ENCODE peak calls at places on chromosomes 11 and 22, in eight cellular contexts. X is cardiac muscle cell; E is Peyer's patch; O is skeletal muscle cell; S is ovary; D is CD8-positive, alpha-beta T cell; F is WERI-Rb-1; C is left ventricle myocardium inferior. G is an unnamed sample.

GRCh38 chr11:86067230-86068137 is 1.4 kb downstream of the PICALM start:
- DNase-seq in S (no peak), X (peak), C (no peak), D (no peak), F (no peak), O (no peak), E (no peak), G (no peak)

GRCh38 chr11:43983221-43983795 is 40.9 kb downstream of the C11orf96 start:
- DNase-seq in D (no peak), F (no peak), S (no peak), E (no peak), C (no peak), X (no peak), O (no peak), G (no peak)

GRCh38 chr11:74138572-74138971 is 32.2 kb downstream of the C2CD3 start:
- DNase-seq in S (no peak), D (no peak), E (no peak), X (peak), O (peak), C (no peak), F (no peak), G (peak)

GRCh38 chr11:72569966-72570892 is 104.0 kb downstream of the PDE2A start:
- DNase-seq in D (no peak), C (no peak), X (no peak), F (no peak), S (no peak), O (no peak), E (peak), G (peak)

GRCh38 chr11:643366-643765 is 6.3 kb downstream of the DRD4 start:
- DNase-seq in E (no peak), D (no peak), F (no peak), O (no peak), X (no peak), C (no peak), S (no peak), G (no peak)

GRCh38 chr11:64870893-64871849 is 7.2 kb downstream of the EHD1 start:
- DNase-seq in F (no peak), S (no peak), O (no peak), C (no peak), E (no peak), X (no peak), D (no peak), G (no peak)

GRCh38 chr11:101034076-101034475 is 95.5 kb downstream of the PGR start:
- DNase-seq in C (peak), F (no peak), E (no peak), S (peak), X (peak), D (no peak), O (peak), G (no peak)

GRCh38 chr11:58628446-58628845 is 6.0 kb downstream of the CNTF start:
- DNase-seq in D (no peak), F (no peak), X (no peak), O (no peak), E (no peak), S (no peak), C (peak), G (no peak)

GRCh38 chr11:9704037-9704436 is 40.2 kb downstream of the SWAP70 start:
- DNase-seq in X (no peak), E (no peak), F (no peak), S (no peak), D (no peak), O (no peak), C (no peak), G (no peak)

GRCh38 chr11:95924414-95924760 is 480 bp upstream of the MTMR2 start:
- DNase-seq in D (no peak), S (no peak), C (no peak), O (no peak), X (peak), E (no peak), F (no peak), G (no peak)

GRCh38 chr11:13942908-13943505 is 19.5 kb upstream of the SPON1 start:
- DNase-seq in O (no peak), X (no peak), C (no peak), F (no peak), D (no peak), E (no peak), S (no peak), G (no peak)

GRCh38 chr22:27845603-27846100 is 44.1 kb upstream of the MN1 start:
- DNase-seq in X (no peak), D (no peak), F (no peak), S (no peak), E (peak), O (no peak), C (no peak), G (no peak)

GRCh38 chr22:49344196-49344595 is 483.5 kb downstream of the BRD1 start:
- DNase-seq in X (no peak), E (peak), F (no peak), S (no peak), C (no peak), O (no peak), D (no peak), G (no peak)

GRCh38 chr11:78262710-78263109 is 74.0 kb downstream of the USP35 start:
- DNase-seq in D (no peak), C (no peak), F (no peak), E (no peak), X (no peak), O (peak), S (no peak), G (no peak)

GRCh38 chr11:78039919-78040671 is 17.0 kb upstream of the KCTD14 start:
- DNase-seq in C (peak), F (no peak), S (peak), X (peak), E (peak), O (peak), D (peak), G (peak)

GRCh38 chr22:33544707-33545106 is 375.6 kb downstream of the LARGE1 start:
- DNase-seq in O (no peak), E (no peak), S (no peak), F (no peak), D (no peak), X (no peak), C (no peak), G (no peak)

GRCh38 chr11:118791961-118792578 is 1.1 kb upstream of the DDX6 start:
- DNase-seq in S (no peak), O (no peak), D (peak), C (no peak), E (peak), X (no peak), F (peak), G (no peak)

GRCh38 chr11:121930004-121930965 is 185.7 kb downstream of the BLID start:
- DNase-seq in E (no peak), C (no peak), S (no peak), O (no peak), F (no peak), D (no peak), X (no peak), G (no peak)

GRCh38 chr11:73019996-73020395 is 122.1 kb downstream of the FCHSD2 start:
- DNase-seq in E (no peak), S (no peak), X (no peak), C (no peak), F (no peak), D (no peak), O (no peak), G (no peak)

GRCh38 chr11:114281388-114281956 is 14.7 kb upstream of the NNMT start:
- DNase-seq in S (no peak), E (no peak), C (no peak), O (no peak), X (no peak), D (no peak), F (no peak), G (no peak)

GRCh38 chr22:27195104-27195503 is 537.7 kb downstream of the MIAT start:
- DNase-seq in X (no peak), F (no peak), D (no peak), E (peak), C (peak), S (peak), O (no peak), G (no peak)

GRCh38 chr11:74037309-74037708 is 28.4 kb upstream of the UCP3 start:
- DNase-seq in X (no peak), E (no peak), D (no peak), C (no peak), S (no peak), O (no peak), F (no peak), G (no peak)

GRCh38 chr11:57639321-57640067 is 10.2 kb downstream of the YPEL4 start:
- DNase-seq in F (no peak), E (no peak), X (peak), D (no peak), O (peak), C (no peak), S (peak), G (no peak)

GRCh38 chr11:30046211-30046945 is 29.5 kb upstream of the KCNA4 start:
- DNase-seq in F (no peak), O (no peak), X (no peak), C (no peak), E (no peak), D (no peak), S (no peak), G (no peak)

GRCh38 chr11:95659088-95659487 is 130.5 kb downstream of the FAM76B start:
- DNase-seq in S (no peak), E (no peak), X (no peak), C (no peak), F (no peak), D (no peak), O (peak), G (peak)

GRCh38 chr11:92693146-92693545 is 276.3 kb upstream of the MTNR1B start:
- DNase-seq in D (no peak), F (no peak), C (no peak), S (no peak), O (no peak), X (no peak), E (no peak), G (no peak)

GRCh38 chr11:32032052-32032451 is 58.8 kb upstream of the RCN1 start:
- DNase-seq in O (no peak), F (no peak), S (no peak), C (no peak), X (no peak), D (no peak), E (no peak), G (no peak)

GRCh38 chr11:45298718-45299117 is 12.6 kb upstream of the SYT13 start:
- DNase-seq in D (no peak), C (no peak), S (no peak), O (no peak), X (no peak), E (no peak), F (no peak), G (no peak)

GRCh38 chr22:46967445-46968358 is 205.3 kb downstream of the TBC1D22A start:
- DNase-seq in D (no peak), O (no peak), F (no peak), C (no peak), S (no peak), X (no peak), E (no peak), G (no peak)

GRCh38 chr22:49381595-49382450 is 445.9 kb downstream of the BRD1 start:
- DNase-seq in F (no peak), E (peak), O (no peak), X (no peak), S (no peak), D (no peak), C (no peak), G (no peak)

GRCh38 chr11:38839076-38839475 is 2241.0 kb upstream of the RAG2 start:
- DNase-seq in E (no peak), D (no peak), F (no peak), O (no peak), X (no peak), C (no peak), S (no peak), G (no peak)

GRCh38 chr11:115759622-115760527 is 255.7 kb upstream of the CADM1 start:
- DNase-seq in O (no peak), D (no peak), S (peak), X (peak), C (peak), E (no peak), F (no peak), G (no peak)

GRCh38 chr11:114017723-114018122 is 41.8 kb upstream of the ZBTB16 start:
- DNase-seq in S (no peak), O (no peak), C (no peak), E (no peak), F (no peak), D (no peak), X (no peak), G (no peak)

GRCh38 chr11:18383388-18384156 is 10.8 kb upstream of the LDHA start:
- DNase-seq in S (peak), F (no peak), C (peak), E (peak), O (peak), X (peak), D (peak), G (peak)

GRCh38 chr11:102306048-102306575 is 11.2 kb upstream of the BIRC3 start:
- DNase-seq in S (no peak), C (no peak), X (no peak), D (no peak), E (peak), O (no peak), F (no peak), G (no peak)

GRCh38 chr11:44564198-44564597 is 1.3 kb upstream of the CD82 start:
- DNase-seq in F (no peak), X (no peak), S (peak), C (no peak), E (peak), O (no peak), D (no peak), G (no peak)

GRCh38 chr22:28955817-28956216 is 72.4 kb downstream of the ZNRF3 start:
- DNase-seq in D (peak), X (no peak), S (no peak), F (no peak), O (no peak), E (peak), C (no peak), G (no peak)

GRCh38 chr11:36455658-36456111 is 54.4 kb downstream of the TRAF6 start:
- DNase-seq in S (peak), C (peak), O (peak), X (peak), E (peak), F (peak), D (no peak), G (peak)

GRCh38 chr11:93396356-93396755 is 65.8 kb downstream of the DEUP1 start:
- DNase-seq in O (no peak), F (no peak), X (no peak), C (no peak), S (no peak), E (no peak), D (no peak), G (no peak)

GRCh38 chr22:22452211-22452610 is 56.3 kb downstream of the ZNF280B start:
- DNase-seq in O (no peak), C (no peak), E (no peak), X (no peak), D (no peak), S (no peak), F (no peak), G (no peak)

GRCh38 chr22:22452996-22453686 is 55.4 kb downstream of the ZNF280B start:
- DNase-seq in O (no peak), C (no peak), D (no peak), S (no peak), E (no peak), F (no peak), X (no peak), G (no peak)

GRCh38 chr22:22446527-22446926 is 62.0 kb downstream of the ZNF280B start:
- DNase-seq in F (no peak), O (peak), D (no peak), E (no peak), X (no peak), C (no peak), S (no peak), G (no peak)

GRCh38 chr22:22450343-22450839 is 58.2 kb downstream of the ZNF280B start:
- DNase-seq in C (no peak), D (no peak), E (peak), X (no peak), S (no peak), F (no peak), O (no peak), G (no peak)

DNA sequence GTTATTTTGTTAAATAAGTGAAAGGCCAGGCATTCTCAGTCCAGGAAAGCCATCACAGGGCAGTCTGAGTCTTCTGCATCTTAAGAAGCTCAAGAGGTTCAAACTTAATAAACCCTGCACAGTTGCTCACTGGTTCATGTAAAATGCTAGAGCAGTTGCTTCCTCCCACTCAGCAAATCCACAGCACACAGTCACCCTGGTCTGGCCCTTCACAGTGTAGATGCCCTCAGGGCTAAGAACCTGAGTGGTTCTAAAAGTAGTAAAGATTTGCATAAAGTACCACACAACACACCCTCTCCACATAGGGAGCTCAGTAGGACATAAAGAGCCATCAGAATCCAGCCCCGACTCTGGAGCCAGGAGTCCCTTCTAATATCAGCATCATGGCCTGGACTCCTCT is 58.7 kb downstream of the ZNF280B start:
- DNase-seq in S (no peak), F (no peak), D (no peak), E (no peak), O (no peak), X (no peak), C (no peak), G (no peak)
- H3K4me3 ChIP-seq in S (no peak), F (no peak), D (no peak), E (no peak), O (no peak), X (no peak), C (no peak), G (no peak)

DNA sequence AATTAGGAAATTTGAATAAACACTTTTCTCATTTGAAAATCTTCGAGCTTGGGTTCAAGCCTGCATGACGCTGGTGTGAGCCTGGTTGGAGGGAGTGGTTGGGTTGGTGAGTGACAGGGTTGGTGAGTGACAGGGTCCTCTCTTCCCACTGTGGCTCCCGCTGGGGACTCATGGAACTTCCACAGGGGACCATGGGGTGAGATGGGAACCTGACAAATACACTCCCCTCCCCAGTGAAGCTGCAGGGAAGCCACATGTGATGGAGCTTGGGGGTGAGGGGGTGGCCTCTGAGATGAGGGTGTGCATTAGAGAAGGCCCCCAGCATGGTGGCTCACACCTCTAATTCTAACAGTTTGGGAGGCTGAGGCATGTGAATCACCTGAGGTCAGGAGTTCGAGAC is 66.8 kb downstream of the RTL6 start:
- DNase-seq in D (no peak), F (no peak), X (no peak), C (no peak), O (no peak), S (no peak), E (no peak), G (no peak)
- H3K4me3 ChIP-seq in D (no peak), F (no peak), X (no peak), C (no peak), O (no peak), S (no peak), E (no peak), G (no peak)

DNA sequence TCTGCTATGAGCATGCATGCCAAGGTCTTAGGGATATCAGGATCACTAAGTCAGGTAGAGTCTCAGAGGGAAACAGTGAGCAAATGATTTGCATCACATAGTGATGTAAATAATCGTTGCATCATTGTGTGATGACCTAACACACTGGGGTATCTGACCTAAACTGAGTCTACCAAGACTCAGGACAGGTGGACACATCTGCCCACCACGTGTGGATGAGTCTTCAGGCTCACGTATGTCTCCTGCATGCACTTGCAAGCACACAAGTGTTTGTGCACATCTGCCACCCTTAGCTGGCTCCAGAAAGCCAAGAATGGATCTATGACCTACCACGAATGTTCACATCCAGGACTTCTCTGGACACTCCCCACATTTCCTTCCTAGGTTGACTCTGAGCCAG is 111.2 kb downstream of the FEZ1 start:
- DNase-seq in C (no peak), F (no peak), D (no peak), X (no peak), O (no peak), E (no peak), S (peak), G (no peak)
- H3K4me3 ChIP-seq in C (no peak), F (no peak), D (no peak), X (no peak), O (no peak), E (no peak), S (no peak), G (no peak)

GRCh38 chr11:33735166-33735425 is 1.1 kb downstream of the CD59 start:
- DNase-seq in O (no peak), E (no peak), S (no peak), C (no peak), F (no peak), D (no peak), X (no peak), G (no peak)
- H3K4me3 ChIP-seq in O (peak), E (peak), S (peak), C (peak), F (no peak), D (peak), X (peak), G (peak)

GRCh38 chr11:130478204-130478701 is 29.8 kb downstream of the ADAMTS15 start:
- DNase-seq in S (peak), E (peak), O (peak), X (peak), C (peak), F (no peak), D (no peak), G (peak)
- H3K4me3 ChIP-seq in S (no peak), E (no peak), O (no peak), X (no peak), C (no peak), F (no peak), D (no peak), G (no peak)

DNA sequence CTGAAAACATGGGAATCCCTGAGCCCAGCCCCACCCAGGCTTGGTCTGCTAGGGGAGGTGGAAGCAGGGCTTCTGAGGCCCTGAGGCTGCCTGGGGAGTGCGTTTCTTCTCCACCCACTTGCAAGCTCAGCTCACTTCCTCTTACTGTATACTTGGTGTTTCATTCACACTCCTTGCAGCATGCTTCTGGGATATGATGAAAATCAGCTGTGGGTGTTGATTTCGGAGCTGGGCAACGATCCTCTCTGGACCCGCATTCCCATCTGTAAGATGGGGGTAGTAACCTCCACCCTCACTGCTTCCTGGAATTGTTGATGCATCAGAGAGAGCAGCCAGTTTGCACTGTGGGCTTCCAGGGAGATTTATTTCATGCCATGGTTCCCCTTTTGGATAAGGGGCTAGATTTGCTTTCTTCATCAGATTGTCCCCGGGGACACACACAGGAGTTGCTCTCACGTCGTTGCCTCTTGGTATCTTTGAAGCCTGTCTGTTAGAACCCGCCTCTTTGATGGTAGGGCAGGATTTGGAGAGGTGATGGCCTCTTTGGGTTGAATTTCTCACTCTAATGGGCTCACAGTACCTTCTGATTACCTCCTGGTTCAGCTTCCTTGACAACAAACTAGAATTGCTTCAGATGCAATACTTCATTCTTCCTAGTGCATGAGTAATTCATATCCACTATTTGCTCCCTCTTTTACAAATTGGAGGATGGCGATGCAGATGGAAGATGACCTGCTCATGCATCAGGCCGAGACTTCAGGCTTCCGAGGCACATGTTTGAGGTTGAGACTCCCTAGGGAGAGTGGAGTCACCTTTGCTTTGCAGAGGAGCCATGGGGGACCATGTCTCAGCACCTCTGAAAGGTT is 40.4 kb downstream of the BCR start:
- DNase-seq in C (peak), X (no peak), E (no peak), D (peak), S (peak), O (no peak), F (no peak), G (no peak)
- H3K4me3 ChIP-seq in C (no peak), X (no peak), E (no peak), D (peak), S (no peak), O (no peak), F (no peak), G (no peak)

G was measured in AG04449.